ENCODE peak calls at places on chromosomes 4 and X, in six cellular contexts. One of them, this sample, is unnamed.

GRCh38 chr4:152374606-152375285 is 161.1 kb downstream of the FBXW7 start:
- DNase-seq in fibroblast of pulmonary artery: no peak
- DNase-seq in dorsolateral prefrontal cortex: no peak
- DNase-seq in stimulated activated CD4-positive, alpha-beta T cell treated with anti-CD3 and anti-CD28 coated beads, Interleukin-2, amount 100 ng/mL, for 48 hours: no peak
- DNase-seq in progenitor cell of endocrine pancreas: no peak
- DNase-seq in left ventricle myocardium superior: no peak
- DNase-seq in this sample: no peak

GRCh38 chr4:141074098-141074878 is 59.0 kb downstream of the RNF150 start:
- DNase-seq in stimulated activated CD4-positive, alpha-beta T cell treated with anti-CD3 and anti-CD28 coated beads, Interleukin-2, amount 100 ng/mL, for 48 hours: no peak
- DNase-seq in dorsolateral prefrontal cortex: no peak
- DNase-seq in progenitor cell of endocrine pancreas: no peak
- DNase-seq in fibroblast of pulmonary artery: peak; percentile 8
- DNase-seq in left ventricle myocardium superior: no peak
- DNase-seq in this sample: peak; percentile 9

GRCh38 chr4:137425281-137425680 is 107.0 kb downstream of the PCDH18 start:
- DNase-seq in dorsolateral prefrontal cortex: no peak
- DNase-seq in stimulated activated CD4-positive, alpha-beta T cell treated with anti-CD3 and anti-CD28 coated beads, Interleukin-2, amount 100 ng/mL, for 48 hours: no peak
- DNase-seq in fibroblast of pulmonary artery: no peak
- DNase-seq in progenitor cell of endocrine pancreas: no peak
- DNase-seq in left ventricle myocardium superior: no peak
- DNase-seq in this sample: no peak

GRCh38 chr4:171390626-171391025 is 422.6 kb upstream of the GALNTL6 start:
- DNase-seq in stimulated activated CD4-positive, alpha-beta T cell treated with anti-CD3 and anti-CD28 coated beads, Interleukin-2, amount 100 ng/mL, for 48 hours: no peak
- DNase-seq in left ventricle myocardium superior: no peak
- DNase-seq in dorsolateral prefrontal cortex: no peak
- DNase-seq in progenitor cell of endocrine pancreas: no peak
- DNase-seq in fibroblast of pulmonary artery: no peak
- DNase-seq in this sample: no peak

GRCh38 chr4:29375716-29376115 is 1344.5 kb upstream of the PCDH7 start:
- DNase-seq in dorsolateral prefrontal cortex: no peak
- DNase-seq in progenitor cell of endocrine pancreas: no peak
- DNase-seq in stimulated activated CD4-positive, alpha-beta T cell treated with anti-CD3 and anti-CD28 coated beads, Interleukin-2, amount 100 ng/mL, for 48 hours: no peak
- DNase-seq in left ventricle myocardium superior: no peak
- DNase-seq in fibroblast of pulmonary artery: no peak
- DNase-seq in this sample: no peak

GRCh38 chr4:110619401-110620247 is 3.3 kb downstream of the PITX2 start:
- DNase-seq in fibroblast of pulmonary artery: no peak
- DNase-seq in progenitor cell of endocrine pancreas: no peak
- DNase-seq in dorsolateral prefrontal cortex: no peak
- DNase-seq in stimulated activated CD4-positive, alpha-beta T cell treated with anti-CD3 and anti-CD28 coated beads, Interleukin-2, amount 100 ng/mL, for 48 hours: no peak
- DNase-seq in left ventricle myocardium superior: no peak
- DNase-seq in this sample: no peak

GRCh38 chrX:150162141-150162540 is 201.0 kb upstream of the MAMLD1 start:
- DNase-seq in dorsolateral prefrontal cortex: no peak
- DNase-seq in stimulated activated CD4-positive, alpha-beta T cell treated with anti-CD3 and anti-CD28 coated beads, Interleukin-2, amount 100 ng/mL, for 48 hours: no peak
- DNase-seq in left ventricle myocardium superior: no peak
- DNase-seq in fibroblast of pulmonary artery: no peak
- DNase-seq in progenitor cell of endocrine pancreas: no peak
- DNase-seq in this sample: no peak

GRCh38 chr4:77852892-77853495 is 9.6 kb upstream of the MRPL1 start:
- DNase-seq in progenitor cell of endocrine pancreas: no peak
- DNase-seq in stimulated activated CD4-positive, alpha-beta T cell treated with anti-CD3 and anti-CD28 coated beads, Interleukin-2, amount 100 ng/mL, for 48 hours: peak; percentile 43
- DNase-seq in fibroblast of pulmonary artery: no peak
- DNase-seq in dorsolateral prefrontal cortex: no peak
- DNase-seq in left ventricle myocardium superior: no peak
- DNase-seq in this sample: no peak

GRCh38 chrX:80335062-80335830 is 85.0 kb upstream of the TENT5D start:
- DNase-seq in fibroblast of pulmonary artery: peak; percentile 2
- DNase-seq in progenitor cell of endocrine pancreas: no peak
- DNase-seq in stimulated activated CD4-positive, alpha-beta T cell treated with anti-CD3 and anti-CD28 coated beads, Interleukin-2, amount 100 ng/mL, for 48 hours: peak; percentile 0
- DNase-seq in dorsolateral prefrontal cortex: no peak
- DNase-seq in left ventricle myocardium superior: peak; percentile 49
- DNase-seq in this sample: peak; percentile 73

GRCh38 chrX:114611018-114611619 is 27.2 kb downstream of the HTR2C start:
- DNase-seq in stimulated activated CD4-positive, alpha-beta T cell treated with anti-CD3 and anti-CD28 coated beads, Interleukin-2, amount 100 ng/mL, for 48 hours: peak; percentile 14
- DNase-seq in fibroblast of pulmonary artery: peak; percentile 60
- DNase-seq in left ventricle myocardium superior: no peak
- DNase-seq in dorsolateral prefrontal cortex: peak; percentile 10
- DNase-seq in progenitor cell of endocrine pancreas: peak; percentile 15
- DNase-seq in this sample: peak; percentile 76

GRCh38 chrX:39652336-39652735 is 445.4 kb downstream of the BCOR start:
- DNase-seq in dorsolateral prefrontal cortex: no peak
- DNase-seq in stimulated activated CD4-positive, alpha-beta T cell treated with anti-CD3 and anti-CD28 coated beads, Interleukin-2, amount 100 ng/mL, for 48 hours: no peak
- DNase-seq in progenitor cell of endocrine pancreas: no peak
- DNase-seq in left ventricle myocardium superior: no peak
- DNase-seq in fibroblast of pulmonary artery: peak; percentile 38
- DNase-seq in this sample: peak; percentile 30

GRCh38 chr4:145083891-145084640 is 13.9 kb downstream of the ANAPC10 start:
- DNase-seq in stimulated activated CD4-positive, alpha-beta T cell treated with anti-CD3 and anti-CD28 coated beads, Interleukin-2, amount 100 ng/mL, for 48 hours: no peak
- DNase-seq in fibroblast of pulmonary artery: no peak
- DNase-seq in left ventricle myocardium superior: no peak
- DNase-seq in progenitor cell of endocrine pancreas: no peak
- DNase-seq in dorsolateral prefrontal cortex: no peak
- DNase-seq in this sample: no peak

GRCh38 chr4:2296621-2297601 is 35.0 kb upstream of the MXD4 start:
- DNase-seq in left ventricle myocardium superior: peak; percentile 57
- DNase-seq in fibroblast of pulmonary artery: no peak
- DNase-seq in progenitor cell of endocrine pancreas: no peak
- DNase-seq in dorsolateral prefrontal cortex: no peak
- DNase-seq in stimulated activated CD4-positive, alpha-beta T cell treated with anti-CD3 and anti-CD28 coated beads, Interleukin-2, amount 100 ng/mL, for 48 hours: no peak
- DNase-seq in this sample: peak; percentile 41

GRCh38 chrX:132744470-132744869 is 214.0 kb downstream of the HS6ST2 start:
- DNase-seq in stimulated activated CD4-positive, alpha-beta T cell treated with anti-CD3 and anti-CD28 coated beads, Interleukin-2, amount 100 ng/mL, for 48 hours: no peak
- DNase-seq in fibroblast of pulmonary artery: no peak
- DNase-seq in progenitor cell of endocrine pancreas: no peak
- DNase-seq in dorsolateral prefrontal cortex: no peak
- DNase-seq in left ventricle myocardium superior: no peak
- DNase-seq in this sample: no peak

GRCh38 chr4:112889619-112890294 is 159.7 kb upstream of the ANK2 start:
- DNase-seq in dorsolateral prefrontal cortex: no peak
- DNase-seq in left ventricle myocardium superior: no peak
- DNase-seq in stimulated activated CD4-positive, alpha-beta T cell treated with anti-CD3 and anti-CD28 coated beads, Interleukin-2, amount 100 ng/mL, for 48 hours: no peak
- DNase-seq in progenitor cell of endocrine pancreas: no peak
- DNase-seq in fibroblast of pulmonary artery: peak; percentile 91
- DNase-seq in this sample: peak; percentile 91

GRCh38 chrX:155766321-155766720 is 114.8 kb upstream of the VAMP7 start:
- DNase-seq in fibroblast of pulmonary artery: no peak
- DNase-seq in stimulated activated CD4-positive, alpha-beta T cell treated with anti-CD3 and anti-CD28 coated beads, Interleukin-2, amount 100 ng/mL, for 48 hours: no peak
- DNase-seq in left ventricle myocardium superior: no peak
- DNase-seq in progenitor cell of endocrine pancreas: no peak
- DNase-seq in dorsolateral prefrontal cortex: no peak
- DNase-seq in this sample: no peak

GRCh38 chr4:16289872-16290554 is 63.7 kb upstream of the TAPT1 start:
- DNase-seq in dorsolateral prefrontal cortex: no peak
- DNase-seq in fibroblast of pulmonary artery: peak; percentile 67
- DNase-seq in progenitor cell of endocrine pancreas: no peak
- DNase-seq in left ventricle myocardium superior: no peak
- DNase-seq in stimulated activated CD4-positive, alpha-beta T cell treated with anti-CD3 and anti-CD28 coated beads, Interleukin-2, amount 100 ng/mL, for 48 hours: no peak
- DNase-seq in this sample: peak; percentile 64

GRCh38 chrX:153692003-153692402 is 4.3 kb downstream of the SLC6A8 start:
- DNase-seq in progenitor cell of endocrine pancreas: no peak
- DNase-seq in left ventricle myocardium superior: no peak
- DNase-seq in stimulated activated CD4-positive, alpha-beta T cell treated with anti-CD3 and anti-CD28 coated beads, Interleukin-2, amount 100 ng/mL, for 48 hours: no peak
- DNase-seq in dorsolateral prefrontal cortex: no peak
- DNase-seq in fibroblast of pulmonary artery: no peak
- DNase-seq in this sample: no peak

GRCh38 chr4:71974681-71975080 is 57.1 kb upstream of the NPFFR2 start:
- DNase-seq in dorsolateral prefrontal cortex: no peak
- DNase-seq in fibroblast of pulmonary artery: peak; percentile 69
- DNase-seq in left ventricle myocardium superior: no peak
- DNase-seq in stimulated activated CD4-positive, alpha-beta T cell treated with anti-CD3 and anti-CD28 coated beads, Interleukin-2, amount 100 ng/mL, for 48 hours: no peak
- DNase-seq in progenitor cell of endocrine pancreas: no peak
- DNase-seq in this sample: no peak

GRCh38 chr4:107066622-107067021 is 30.5 kb upstream of the DKK2 start:
- DNase-seq in progenitor cell of endocrine pancreas: no peak
- DNase-seq in dorsolateral prefrontal cortex: no peak
- DNase-seq in left ventricle myocardium superior: no peak
- DNase-seq in stimulated activated CD4-positive, alpha-beta T cell treated with anti-CD3 and anti-CD28 coated beads, Interleukin-2, amount 100 ng/mL, for 48 hours: no peak
- DNase-seq in fibroblast of pulmonary artery: no peak
- DNase-seq in this sample: no peak

GRCh38 chr4:159278399-159278798 is 175.5 kb downstream of the RAPGEF2 start:
- DNase-seq in progenitor cell of endocrine pancreas: no peak
- DNase-seq in left ventricle myocardium superior: no peak
- DNase-seq in dorsolateral prefrontal cortex: no peak
- DNase-seq in stimulated activated CD4-positive, alpha-beta T cell treated with anti-CD3 and anti-CD28 coated beads, Interleukin-2, amount 100 ng/mL, for 48 hours: no peak
- DNase-seq in fibroblast of pulmonary artery: peak; percentile 31
- DNase-seq in this sample: no peak

GRCh38 chrX:39320165-39320564 is 518.9 kb downstream of the MID1IP1 start:
- DNase-seq in progenitor cell of endocrine pancreas: no peak
- DNase-seq in fibroblast of pulmonary artery: no peak
- DNase-seq in dorsolateral prefrontal cortex: peak; percentile 36
- DNase-seq in left ventricle myocardium superior: no peak
- DNase-seq in stimulated activated CD4-positive, alpha-beta T cell treated with anti-CD3 and anti-CD28 coated beads, Interleukin-2, amount 100 ng/mL, for 48 hours: no peak
- DNase-seq in this sample: no peak

GRCh38 chrX:86194758-86195157 is 46.5 kb downstream of the DACH2 start:
- DNase-seq in left ventricle myocardium superior: no peak
- DNase-seq in stimulated activated CD4-positive, alpha-beta T cell treated with anti-CD3 and anti-CD28 coated beads, Interleukin-2, amount 100 ng/mL, for 48 hours: no peak
- DNase-seq in progenitor cell of endocrine pancreas: no peak
- DNase-seq in dorsolateral prefrontal cortex: no peak
- DNase-seq in fibroblast of pulmonary artery: no peak
- DNase-seq in this sample: no peak

GRCh38 chr4:180513076-180513475 is 1730.1 kb upstream of the TENM3 start:
- DNase-seq in progenitor cell of endocrine pancreas: no peak
- DNase-seq in left ventricle myocardium superior: no peak
- DNase-seq in dorsolateral prefrontal cortex: no peak
- DNase-seq in stimulated activated CD4-positive, alpha-beta T cell treated with anti-CD3 and anti-CD28 coated beads, Interleukin-2, amount 100 ng/mL, for 48 hours: no peak
- DNase-seq in fibroblast of pulmonary artery: no peak
- DNase-seq in this sample: no peak

GRCh38 chrX:80747832-80748231 is 61.8 kb downstream of the BRWD3 start:
- DNase-seq in left ventricle myocardium superior: no peak
- DNase-seq in progenitor cell of endocrine pancreas: no peak
- DNase-seq in stimulated activated CD4-positive, alpha-beta T cell treated with anti-CD3 and anti-CD28 coated beads, Interleukin-2, amount 100 ng/mL, for 48 hours: no peak
- DNase-seq in dorsolateral prefrontal cortex: no peak
- DNase-seq in fibroblast of pulmonary artery: no peak
- DNase-seq in this sample: no peak

GRCh38 chr4:160831165-160831922 is 1332.5 kb downstream of the FSTL5 start:
- DNase-seq in progenitor cell of endocrine pancreas: no peak
- DNase-seq in left ventricle myocardium superior: no peak
- DNase-seq in dorsolateral prefrontal cortex: no peak
- DNase-seq in fibroblast of pulmonary artery: no peak
- DNase-seq in stimulated activated CD4-positive, alpha-beta T cell treated with anti-CD3 and anti-CD28 coated beads, Interleukin-2, amount 100 ng/mL, for 48 hours: no peak
- DNase-seq in this sample: no peak

GRCh38 chr4:74545488-74545887 is 100.6 kb downstream of the AREG start:
- DNase-seq in stimulated activated CD4-positive, alpha-beta T cell treated with anti-CD3 and anti-CD28 coated beads, Interleukin-2, amount 100 ng/mL, for 48 hours: no peak
- DNase-seq in fibroblast of pulmonary artery: peak; percentile 94
- DNase-seq in progenitor cell of endocrine pancreas: no peak
- DNase-seq in left ventricle myocardium superior: peak; percentile 41
- DNase-seq in dorsolateral prefrontal cortex: no peak
- DNase-seq in this sample: peak; percentile 83

GRCh38 chrX:1334854-1335253 is 1.7 kb upstream of the IL3RA start:
- DNase-seq in left ventricle myocardium superior: no peak
- DNase-seq in progenitor cell of endocrine pancreas: no peak
- DNase-seq in stimulated activated CD4-positive, alpha-beta T cell treated with anti-CD3 and anti-CD28 coated beads, Interleukin-2, amount 100 ng/mL, for 48 hours: no peak
- DNase-seq in dorsolateral prefrontal cortex: no peak
- DNase-seq in fibroblast of pulmonary artery: no peak
- DNase-seq in this sample: no peak

GRCh38 chr4:48780867-48781219 is 764 bp upstream of the FRYL start:
- DNase-seq in fibroblast of pulmonary artery: peak; percentile 56
- DNase-seq in left ventricle myocardium superior: no peak
- DNase-seq in stimulated activated CD4-positive, alpha-beta T cell treated with anti-CD3 and anti-CD28 coated beads, Interleukin-2, amount 100 ng/mL, for 48 hours: peak; percentile 30
- DNase-seq in dorsolateral prefrontal cortex: no peak
- DNase-seq in progenitor cell of endocrine pancreas: no peak
- DNase-seq in this sample: no peak

GRCh38 chr4:3851211-3851610 is 85.0 kb downstream of the ADRA2C start:
- DNase-seq in dorsolateral prefrontal cortex: no peak
- DNase-seq in fibroblast of pulmonary artery: no peak
- DNase-seq in progenitor cell of endocrine pancreas: no peak
- DNase-seq in stimulated activated CD4-positive, alpha-beta T cell treated with anti-CD3 and anti-CD28 coated beads, Interleukin-2, amount 100 ng/mL, for 48 hours: no peak
- DNase-seq in left ventricle myocardium superior: no peak
- DNase-seq in this sample: no peak

GRCh38 chr4:14575919-14576318 is 426.4 kb upstream of the CPEB2 start:
- DNase-seq in dorsolateral prefrontal cortex: no peak
- DNase-seq in left ventricle myocardium superior: no peak
- DNase-seq in fibroblast of pulmonary artery: no peak
- DNase-seq in progenitor cell of endocrine pancreas: no peak
- DNase-seq in stimulated activated CD4-positive, alpha-beta T cell treated with anti-CD3 and anti-CD28 coated beads, Interleukin-2, amount 100 ng/mL, for 48 hours: no peak
- DNase-seq in this sample: no peak

GRCh38 chr4:87193958-87194675 is 26.3 kb downstream of the KLHL8 start:
- DNase-seq in left ventricle myocardium superior: no peak
- DNase-seq in fibroblast of pulmonary artery: no peak
- DNase-seq in progenitor cell of endocrine pancreas: no peak
- DNase-seq in stimulated activated CD4-positive, alpha-beta T cell treated with anti-CD3 and anti-CD28 coated beads, Interleukin-2, amount 100 ng/mL, for 48 hours: no peak
- DNase-seq in dorsolateral prefrontal cortex: no peak
- DNase-seq in this sample: no peak

GRCh38 chr4:61938250-61938846 is 738.2 kb downstream of the ADGRL3 start:
- DNase-seq in stimulated activated CD4-positive, alpha-beta T cell treated with anti-CD3 and anti-CD28 coated beads, Interleukin-2, amount 100 ng/mL, for 48 hours: no peak
- DNase-seq in fibroblast of pulmonary artery: no peak
- DNase-seq in progenitor cell of endocrine pancreas: no peak
- DNase-seq in left ventricle myocardium superior: no peak
- DNase-seq in dorsolateral prefrontal cortex: no peak
- DNase-seq in this sample: no peak

GRCh38 chr4:69748176-69748575 is 12.2 kb downstream of the SULT1B1 start:
- DNase-seq in fibroblast of pulmonary artery: peak; percentile 72
- DNase-seq in stimulated activated CD4-positive, alpha-beta T cell treated with anti-CD3 and anti-CD28 coated beads, Interleukin-2, amount 100 ng/mL, for 48 hours: no peak
- DNase-seq in left ventricle myocardium superior: no peak
- DNase-seq in progenitor cell of endocrine pancreas: no peak
- DNase-seq in dorsolateral prefrontal cortex: no peak
- DNase-seq in this sample: no peak